ENCODE peak calls at places on chromosomes 16 and 17, in five cellular contexts. One of them, this sample, is unnamed.

GRCh38 chr17:2011421-2012371 is 13.4 kb downstream of the RTN4RL1 start:
- DNase-seq in epithelial cell of esophagus: peak; percentile 79
- DNase-seq in BJ: no peak
- DNase-seq in Ammon's horn: no peak
- DNase-seq in left cardiac atrium: peak; percentile 62
- DNase-seq in this sample: no peak

GRCh38 chr17:56244268-56244890 is 91.1 kb downstream of the ANKFN1 start:
- DNase-seq in epithelial cell of esophagus: no peak
- DNase-seq in BJ: no peak
- DNase-seq in Ammon's horn: no peak
- DNase-seq in left cardiac atrium: no peak
- DNase-seq in this sample: no peak

GRCh38 chr17:72502111-72502939 is 381.5 kb downstream of the SOX9 start:
- DNase-seq in epithelial cell of esophagus: peak; percentile 69
- DNase-seq in BJ: no peak
- DNase-seq in Ammon's horn: peak; percentile 63
- DNase-seq in left cardiac atrium: peak; percentile 43
- DNase-seq in this sample: no peak

GRCh38 chr17:82943339-82943738 is 103.5 kb upstream of the ZNF750 start:
- DNase-seq in epithelial cell of esophagus: no peak
- DNase-seq in BJ: no peak
- DNase-seq in Ammon's horn: no peak
- DNase-seq in left cardiac atrium: no peak
- DNase-seq in this sample: no peak

GRCh38 chr16:4668313-4668960 is 24.9 kb upstream of the NUDT16L1 start:
- DNase-seq in epithelial cell of esophagus: no peak
- DNase-seq in BJ: no peak
- DNase-seq in Ammon's horn: no peak
- DNase-seq in left cardiac atrium: no peak
- DNase-seq in this sample: no peak

GRCh38 chr17:41695954-41696720 is 7.5 kb downstream of the EIF1 start:
- DNase-seq in epithelial cell of esophagus: peak; percentile 77
- DNase-seq in BJ: no peak
- DNase-seq in Ammon's horn: peak; percentile 83
- DNase-seq in left cardiac atrium: peak; percentile 61
- DNase-seq in this sample: peak; percentile 92

GRCh38 chr16:1665829-1666228 is 12.2 kb upstream of the JPT2 start:
- DNase-seq in epithelial cell of esophagus: no peak
- DNase-seq in BJ: no peak
- DNase-seq in Ammon's horn: no peak
- DNase-seq in left cardiac atrium: no peak
- DNase-seq in this sample: no peak

GRCh38 chr16:77564791-77565390 is 130.1 kb upstream of the ADAMTS18 start:
- DNase-seq in epithelial cell of esophagus: no peak
- DNase-seq in BJ: no peak
- DNase-seq in Ammon's horn: no peak
- DNase-seq in left cardiac atrium: no peak
- DNase-seq in this sample: no peak

GRCh38 chr16:87062569-87063442 is 254.4 kb downstream of the C16orf95 start:
- DNase-seq in epithelial cell of esophagus: peak; percentile 68
- DNase-seq in BJ: no peak
- DNase-seq in Ammon's horn: peak; percentile 67
- DNase-seq in left cardiac atrium: peak; percentile 81
- DNase-seq in this sample: peak; percentile 60

GRCh38 chr17:76841776-76842405 is 26.3 kb upstream of the MGAT5B start:
- DNase-seq in epithelial cell of esophagus: no peak
- DNase-seq in BJ: no peak
- DNase-seq in Ammon's horn: no peak
- DNase-seq in left cardiac atrium: no peak
- DNase-seq in this sample: no peak

This sample was measured in cerebellar cortex.